ENCODE peak calls at places on chromosomes 11 and 22, in five cellular contexts. One of them, this sample, is unnamed.
A peak's percentile ranks its signal among the peaks of the same experiment; 100 is the strongest.

GRCh38 chr11:129376658-129377341 is 1.2 kb downstream of the BARX2 start:
- DNase-seq in right lobe of liver: no peak
- DNase-seq in iPS DF 6.9: no peak
- DNase-seq in thoracic aorta: no peak
- DNase-seq in aorta: no peak
- DNase-seq in this sample: no peak

GRCh38 chr11:93570759-93571413 is 27.7 kb upstream of the SMCO4 start:
- DNase-seq in aorta: no peak
- DNase-seq in iPS DF 6.9: no peak
- DNase-seq in right lobe of liver: peak; percentile 91
- DNase-seq in thoracic aorta: no peak
- DNase-seq in this sample: no peak

GRCh38 chr22:49789289-49790141 is 38.2 kb downstream of the BRD1 start:
- DNase-seq in thoracic aorta: no peak
- DNase-seq in aorta: peak; percentile 64
- DNase-seq in right lobe of liver: peak; percentile 71
- DNase-seq in iPS DF 6.9: no peak
- DNase-seq in this sample: peak; percentile 23

GRCh38 chr11:57358543-57358961 is 20.4 kb downstream of the P2RX3 start:
- DNase-seq in thoracic aorta: no peak
- DNase-seq in iPS DF 6.9: no peak
- DNase-seq in aorta: no peak
- DNase-seq in right lobe of liver: no peak
- DNase-seq in this sample: no peak

GRCh38 chr22:24981066-24981465 is 28.6 kb downstream of the KIAA1671 start:
- DNase-seq in right lobe of liver: no peak
- DNase-seq in iPS DF 6.9: no peak
- DNase-seq in aorta: no peak
- DNase-seq in thoracic aorta: no peak
- DNase-seq in this sample: no peak

GRCh38 chr11:120001161-120002135 is 136.5 kb downstream of the TRIM29 start:
- DNase-seq in right lobe of liver: no peak
- DNase-seq in iPS DF 6.9: no peak
- DNase-seq in thoracic aorta: no peak
- DNase-seq in aorta: no peak
- DNase-seq in this sample: no peak

GRCh38 chr22:43182726-43183125 is 4.2 kb downstream of the TTLL12 start:
- DNase-seq in thoracic aorta: no peak
- DNase-seq in iPS DF 6.9: no peak
- DNase-seq in aorta: peak; percentile 36
- DNase-seq in right lobe of liver: no peak
- DNase-seq in this sample: no peak

GRCh38 chr11:720642-721346 is 14.8 kb downstream of the EPS8L2 start:
- DNase-seq in right lobe of liver: peak; percentile 82
- DNase-seq in thoracic aorta: no peak
- DNase-seq in iPS DF 6.9: no peak
- DNase-seq in aorta: peak; percentile 48
- DNase-seq in this sample: peak; percentile 17

GRCh38 chr22:49829044-49829719 is 1.5 kb upstream of the BRD1 start:
- DNase-seq in aorta: no peak
- DNase-seq in right lobe of liver: no peak
- DNase-seq in thoracic aorta: no peak
- DNase-seq in iPS DF 6.9: no peak
- DNase-seq in this sample: no peak

GRCh38 chr22:50276143-50276542 is 6.0 kb upstream of the MAPK11 start:
- DNase-seq in aorta: peak; percentile 81
- DNase-seq in right lobe of liver: peak; percentile 80
- DNase-seq in thoracic aorta: no peak
- DNase-seq in iPS DF 6.9: no peak
- DNase-seq in this sample: peak; percentile 31

GRCh38 chr22:46737105-46737975 is 712 bp downstream of the CERK start:
- DNase-seq in iPS DF 6.9: no peak
- DNase-seq in thoracic aorta: no peak
- DNase-seq in right lobe of liver: no peak
- DNase-seq in aorta: peak; percentile 62
- DNase-seq in this sample: peak; percentile 27

GRCh38 chr22:46740910-46741785 is 3.1 kb upstream of the CERK start:
- DNase-seq in thoracic aorta: no peak
- DNase-seq in iPS DF 6.9: no peak
- DNase-seq in right lobe of liver: peak; percentile 97
- DNase-seq in aorta: peak; percentile 44
- DNase-seq in this sample: no peak

GRCh38 chr22:46738642-46738960 is 549 bp upstream of the CERK start:
- DNase-seq in right lobe of liver: no peak
- DNase-seq in aorta: peak; percentile 53
- DNase-seq in thoracic aorta: no peak
- DNase-seq in iPS DF 6.9: no peak
- DNase-seq in this sample: no peak

GRCh38 chr22:46737976-46738641 is at the start of gene CERK:
- DNase-seq in thoracic aorta: no peak
- DNase-seq in right lobe of liver: peak; percentile 78
- DNase-seq in aorta: peak; percentile 89
- DNase-seq in iPS DF 6.9: no peak
- DNase-seq in this sample: peak; percentile 65

GRCh38 chr22:46738961-46739870 is 1.2 kb upstream of the CERK start:
- DNase-seq in right lobe of liver: no peak
- DNase-seq in aorta: peak; percentile 67
- DNase-seq in iPS DF 6.9: no peak
- DNase-seq in thoracic aorta: no peak
- DNase-seq in this sample: peak; percentile 66
- H3K4me1 ChIP-seq in right lobe of liver: no peaks in the 10 kb centered on the region
- H3K4me1 ChIP-seq in aorta: no peaks in the 10 kb centered on the region
- H3K4me1 ChIP-seq in iPS DF 6.9: peaks cover 10% of the 10 kb centered on the region
- H3K4me1 ChIP-seq in thoracic aorta: peaks cover 50% of the 10 kb centered on the region
- H3K4me1 ChIP-seq in this sample: peaks cover 37% of the 10 kb centered on the region

DNA sequence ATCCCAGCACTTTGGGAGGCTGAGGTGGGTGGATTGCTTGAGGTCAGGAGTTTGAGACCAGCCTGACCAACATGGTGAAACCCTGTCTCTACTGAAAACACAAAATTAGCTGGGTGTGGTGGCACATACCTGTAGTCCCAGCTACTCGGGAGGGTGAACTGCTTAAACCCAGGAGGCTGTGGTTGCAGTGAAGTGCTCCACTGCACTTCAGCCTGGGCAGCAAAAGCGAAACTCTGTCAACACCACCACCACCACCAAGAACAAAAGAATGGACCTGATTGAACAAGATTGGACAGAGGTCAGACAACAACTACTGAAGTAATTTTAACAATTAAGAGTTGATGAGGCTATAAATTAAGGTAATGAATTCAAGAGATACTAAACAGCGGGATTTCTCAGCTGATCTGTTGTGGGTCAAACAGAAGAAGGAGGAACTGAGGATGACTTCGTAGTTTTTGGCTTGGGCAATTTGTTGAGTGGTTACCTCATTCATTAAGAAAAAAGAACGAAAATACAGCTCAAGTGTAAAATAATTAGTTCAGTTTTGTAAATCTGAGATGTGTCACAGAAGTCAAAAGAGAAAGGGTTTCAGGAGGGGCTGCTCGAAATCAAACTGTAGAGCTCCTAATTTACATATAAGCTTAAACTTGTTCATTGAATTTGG is 4.7 kb downstream of the IL18 start:
- DNase-seq in thoracic aorta: no peak
- DNase-seq in aorta: no peak
- DNase-seq in iPS DF 6.9: no peak
- DNase-seq in right lobe of liver: no peak
- DNase-seq in this sample: no peak
- H3K27ac ChIP-seq in thoracic aorta: no peak overlapping the region
- H3K27ac ChIP-seq in aorta: no peak overlapping the region
- H3K27ac ChIP-seq in iPS DF 6.9: no peak overlapping the region
- H3K27ac ChIP-seq in right lobe of liver: no peak overlapping the region
- H3K27ac ChIP-seq in this sample: no peak overlapping the region

GRCh38 chr11:108224366-108224765 is 1.5 kb downstream of the ATM start:
- DNase-seq in aorta: no peak
- DNase-seq in right lobe of liver: no peak
- DNase-seq in thoracic aorta: no peak
- DNase-seq in iPS DF 6.9: no peak
- DNase-seq in this sample: no peak
- H3K4me3 ChIP-seq in aorta: peak overlapping the region; percentile 68
- H3K4me3 ChIP-seq in right lobe of liver: no peak overlapping the region
- H3K4me3 ChIP-seq in thoracic aorta: peak overlapping the region; percentile 88
- H3K4me3 ChIP-seq in iPS DF 6.9: no peak overlapping the region
- H3K4me3 ChIP-seq in this sample: peak overlapping the region; percentile 67

GRCh38 chr11:75371930-75372876 is 20.7 kb upstream of the ARRB1 start:
- DNase-seq in iPS DF 6.9: no peak
- DNase-seq in aorta: no peak
- DNase-seq in thoracic aorta: no peak
- DNase-seq in right lobe of liver: no peak
- DNase-seq in this sample: no peak

GRCh38 chr11:75369846-75370245 is 18.4 kb upstream of the ARRB1 start:
- DNase-seq in iPS DF 6.9: no peak
- DNase-seq in right lobe of liver: no peak
- DNase-seq in aorta: peak; percentile 69
- DNase-seq in thoracic aorta: no peak
- DNase-seq in this sample: no peak

GRCh38 chr11:75376175-75376574 is 23.1 kb upstream of the RPS3 start:
- DNase-seq in aorta: no peak
- DNase-seq in iPS DF 6.9: no peak
- DNase-seq in thoracic aorta: no peak
- DNase-seq in right lobe of liver: no peak
- DNase-seq in this sample: no peak

GRCh38 chr11:75375626-75376025 is 23.7 kb upstream of the RPS3 start:
- DNase-seq in iPS DF 6.9: no peak
- DNase-seq in thoracic aorta: no peak
- DNase-seq in aorta: no peak
- DNase-seq in right lobe of liver: no peak
- DNase-seq in this sample: no peak

GRCh38 chr11:75374646-75375045 is 23.2 kb upstream of the ARRB1 start:
- DNase-seq in right lobe of liver: no peak
- DNase-seq in iPS DF 6.9: no peak
- DNase-seq in thoracic aorta: no peak
- DNase-seq in aorta: no peak
- DNase-seq in this sample: no peak
- H3K4me1 ChIP-seq in right lobe of liver: no peaks in the 10 kb centered on the region
- H3K4me1 ChIP-seq in iPS DF 6.9: no peaks in the 10 kb centered on the region
- H3K4me1 ChIP-seq in thoracic aorta: no peaks in the 10 kb centered on the region
- H3K4me1 ChIP-seq in aorta: no peaks in the 10 kb centered on the region
- H3K4me1 ChIP-seq in this sample: no peaks in the 10 kb centered on the region

GRCh38 chr11:74675761-74676160 is 55.5 kb downstream of the CHRDL2 start:
- DNase-seq in right lobe of liver: no peak
- DNase-seq in thoracic aorta: no peak
- DNase-seq in aorta: no peak
- DNase-seq in iPS DF 6.9: no peak
- DNase-seq in this sample: no peak

GRCh38 chr11:74672332-74672955 is 58.8 kb downstream of the CHRDL2 start:
- DNase-seq in aorta: no peak
- DNase-seq in right lobe of liver: no peak
- DNase-seq in thoracic aorta: no peak
- DNase-seq in iPS DF 6.9: no peak
- DNase-seq in this sample: no peak

GRCh38 chr11:74671520-74672196 is 59.6 kb downstream of the CHRDL2 start:
- DNase-seq in aorta: no peak
- DNase-seq in thoracic aorta: no peak
- DNase-seq in right lobe of liver: no peak
- DNase-seq in iPS DF 6.9: no peak
- DNase-seq in this sample: no peak

GRCh38 chr11:74672956-74673895 is 58.0 kb downstream of the CHRDL2 start:
- DNase-seq in aorta: peak; percentile 92
- DNase-seq in iPS DF 6.9: no peak
- DNase-seq in right lobe of liver: peak; percentile 59
- DNase-seq in thoracic aorta: peak; percentile 64
- DNase-seq in this sample: no peak

DNA sequence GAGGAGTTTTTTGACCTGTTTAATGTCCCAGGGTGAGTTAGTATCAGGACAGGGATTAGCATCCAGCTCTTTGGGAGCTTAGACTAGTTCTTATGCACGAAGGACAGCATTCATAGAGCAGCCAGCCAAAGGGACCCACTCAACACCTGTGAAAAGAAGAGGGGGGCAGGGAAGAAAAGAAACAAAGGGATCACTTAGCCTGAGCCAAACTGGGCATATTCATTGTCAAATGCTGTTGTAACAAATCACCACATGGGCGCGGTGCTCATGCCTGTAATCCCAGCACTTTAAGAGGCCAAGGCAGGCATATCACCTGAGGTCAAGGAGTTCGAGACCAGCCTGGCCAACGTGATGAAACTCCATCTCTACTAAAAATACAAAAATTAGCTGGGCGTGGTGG is 57.3 kb downstream of the CHRDL2 start:
- DNase-seq in iPS DF 6.9: no peak
- DNase-seq in aorta: no peak
- DNase-seq in right lobe of liver: no peak
- DNase-seq in thoracic aorta: no peak
- DNase-seq in this sample: no peak
- H3K27ac ChIP-seq in iPS DF 6.9: no peak overlapping the region
- H3K27ac ChIP-seq in aorta: no peak overlapping the region
- H3K27ac ChIP-seq in right lobe of liver: no peak overlapping the region
- H3K27ac ChIP-seq in thoracic aorta: peak overlapping the region; percentile 67
- H3K27ac ChIP-seq in this sample: no peak overlapping the region

GRCh38 chr11:63240098-63240497 is 3.3 kb downstream of the SLC22A25 start:
- DNase-seq in iPS DF 6.9: no peak
- DNase-seq in aorta: no peak
- DNase-seq in thoracic aorta: no peak
- DNase-seq in right lobe of liver: no peak
- DNase-seq in this sample: no peak
- H3K4me3 ChIP-seq in iPS DF 6.9: no peak overlapping the region
- H3K4me3 ChIP-seq in aorta: no peak overlapping the region
- H3K4me3 ChIP-seq in thoracic aorta: no peak overlapping the region
- H3K4me3 ChIP-seq in right lobe of liver: no peak overlapping the region
- H3K4me3 ChIP-seq in this sample: no peak overlapping the region

DNA sequence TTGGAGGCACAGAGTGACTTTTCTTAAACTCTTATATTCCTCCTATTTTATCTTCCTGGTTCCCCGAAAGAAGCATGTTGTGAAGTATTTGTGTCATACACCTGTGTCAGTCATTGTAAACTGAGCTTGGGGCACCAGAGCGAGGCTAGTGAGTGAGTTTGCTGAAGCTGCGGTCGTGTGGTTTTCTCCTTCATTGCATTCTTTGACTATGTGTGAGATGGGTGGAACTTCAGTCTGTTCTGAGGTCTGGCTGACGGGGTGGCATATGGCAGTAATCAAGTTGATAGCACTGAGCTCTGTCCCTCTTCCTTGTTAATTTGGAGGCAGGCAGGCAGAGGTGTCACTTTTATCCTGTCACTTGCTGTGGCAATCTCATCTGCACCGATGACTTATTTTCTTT is 4.2 kb downstream of the VPS26B start:
- DNase-seq in aorta: no peak
- DNase-seq in iPS DF 6.9: no peak
- DNase-seq in thoracic aorta: no peak
- DNase-seq in right lobe of liver: no peak
- DNase-seq in this sample: no peak
- H3K4me1 ChIP-seq in aorta: no peaks in the 10 kb centered on the region
- H3K4me1 ChIP-seq in iPS DF 6.9: no peaks in the 10 kb centered on the region
- H3K4me1 ChIP-seq in thoracic aorta: peaks cover 20% of the 10 kb centered on the region
- H3K4me1 ChIP-seq in right lobe of liver: no peaks in the 10 kb centered on the region
- H3K4me1 ChIP-seq in this sample: peaks cover 43% of the 10 kb centered on the region

GRCh38 chr11:45935349-45936064 is 13.1 kb downstream of the LARGE2 start:
- DNase-seq in right lobe of liver: no peak
- DNase-seq in aorta: no peak
- DNase-seq in thoracic aorta: no peak
- DNase-seq in iPS DF 6.9: no peak
- DNase-seq in this sample: no peak

GRCh38 chr11:45933131-45933821 is 10.8 kb downstream of the LARGE2 start:
- DNase-seq in iPS DF 6.9: no peak
- DNase-seq in thoracic aorta: no peak
- DNase-seq in right lobe of liver: peak; percentile 78
- DNase-seq in aorta: no peak
- DNase-seq in this sample: no peak

GRCh38 chr11:45936655-45937054 is 14.2 kb downstream of the LARGE2 start:
- DNase-seq in aorta: no peak
- DNase-seq in iPS DF 6.9: no peak
- DNase-seq in right lobe of liver: no peak
- DNase-seq in thoracic aorta: no peak
- DNase-seq in this sample: no peak

GRCh38 chr11:45933846-45934579 is 11.6 kb downstream of the LARGE2 start:
- DNase-seq in iPS DF 6.9: no peak
- DNase-seq in right lobe of liver: peak; percentile 43
- DNase-seq in thoracic aorta: no peak
- DNase-seq in aorta: no peak
- DNase-seq in this sample: no peak

GRCh38 chr11:45934580-45935318 is 12.3 kb downstream of the LARGE2 start:
- DNase-seq in iPS DF 6.9: no peak
- DNase-seq in aorta: no peak
- DNase-seq in thoracic aorta: no peak
- DNase-seq in right lobe of liver: peak; percentile 72
- DNase-seq in this sample: no peak
- H3K27ac ChIP-seq in iPS DF 6.9: no peak overlapping the region
- H3K27ac ChIP-seq in aorta: no peak overlapping the region
- H3K27ac ChIP-seq in thoracic aorta: no peak overlapping the region
- H3K27ac ChIP-seq in right lobe of liver: peak overlapping the region; percentile 48
- H3K27ac ChIP-seq in this sample: no peak overlapping the region